ENCODE peak calls at places on chromosomes 13 and 19, in eight cellular contexts. A is BJ, C is esophagus squamous epithelium, N is coronary artery, T is left ventricle myocardium inferior, X is IMR-90, D is AG09319, U is fibroblast of the aortic adventitia. B is an unnamed sample.

GRCh38 chr19:34996978-34997640 is 3.0 kb upstream of the GRAMD1A start:
- DNase-seq in A (no peak), C (no peak), N (no peak), T (no peak), X (no peak), D (no peak), U (no peak), B (no peak)

GRCh38 chr13:28751210-28751935 is 32.6 kb upstream of the SLC46A3 start:
- DNase-seq in A (no peak), C (no peak), N (no peak), T (no peak), X (no peak), D (no peak), U (peak), B (no peak)

GRCh38 chr13:32977321-32977720 is 38.9 kb upstream of the KL start:
- DNase-seq in A (no peak), C (no peak), N (no peak), T (no peak), X (no peak), D (no peak), U (no peak), B (no peak)

GRCh38 chr13:25112856-25113255 is 16.9 kb downstream of the PABPC3 start:
- DNase-seq in A (no peak), C (no peak), N (no peak), T (no peak), X (no peak), D (no peak), U (no peak), B (no peak)

GRCh38 chr19:49436381-49437017 is 4.8 kb downstream of the SLC17A7 start:
- DNase-seq in A (no peak), C (no peak), N (no peak), T (no peak), X (no peak), D (no peak), U (no peak), B (peak)

GRCh38 chr19:17616961-17617806 is 61.7 kb downstream of the COLGALT1 start:
- DNase-seq in A (no peak), C (no peak), N (no peak), T (no peak), X (peak), D (no peak), U (no peak), B (no peak)

GRCh38 chr19:33132425-33132824 is 511 bp downstream of the WDR88 start:
- DNase-seq in A (no peak), C (no peak), N (no peak), T (no peak), X (no peak), D (no peak), U (no peak), B (no peak)

GRCh38 chr13:112693831-112694497 is 4.1 kb downstream of the ATP11A start:
- DNase-seq in A (peak), C (no peak), N (peak), T (no peak), X (peak), D (peak), U (peak), B (no peak)

GRCh38 chr13:27922974-27923612 is 3.3 kb downstream of the PDX1 start:
- DNase-seq in A (no peak), C (no peak), N (no peak), T (no peak), X (no peak), D (no peak), U (no peak), B (no peak)

GRCh38 chr19:42003506-42004294 is 9.7 kb upstream of the ATP1A3 start:
- DNase-seq in A (no peak), C (no peak), N (peak), T (no peak), X (no peak), D (no peak), U (no peak), B (no peak)

GRCh38 chr13:90757127-90757680 is 590.3 kb upstream of the MIR17HG start:
- DNase-seq in A (no peak), C (no peak), N (no peak), T (no peak), X (no peak), D (no peak), U (no peak), B (no peak)

GRCh38 chr19:40507892-40508291 is 41.1 kb downstream of the SPTBN4 start:
- DNase-seq in A (no peak), C (no peak), N (no peak), T (no peak), X (no peak), D (no peak), U (no peak), B (no peak)

GRCh38 chr19:47756953-47757608 is 11.7 kb downstream of the NOP53 start:
- DNase-seq in A (no peak), C (no peak), N (no peak), T (no peak), X (no peak), D (no peak), U (no peak), B (no peak)

GRCh38 chr13:28459911-28460310 is 35.0 kb downstream of the FLT1 start:
- DNase-seq in A (no peak), C (no peak), N (no peak), T (no peak), X (no peak), D (no peak), U (no peak), B (no peak)

GRCh38 chr19:53157601-53158000 is 1.3 kb downstream of the ZNF347 start:
- DNase-seq in A (no peak), C (no peak), N (no peak), T (no peak), X (peak), D (no peak), U (peak), B (no peak)

GRCh38 chr13:45792827-45793303 is 58.7 kb downstream of the SIAH3 start:
- DNase-seq in A (no peak), C (no peak), N (peak), T (no peak), X (no peak), D (no peak), U (no peak), B (no peak)

GRCh38 chr19:4640247-4641000 is 1.1 kb downstream of the TNFAIP8L1 start:
- DNase-seq in A (no peak), C (no peak), N (no peak), T (no peak), X (no peak), D (no peak), U (no peak), B (no peak)

GRCh38 chr13:29861694-29862110 is 11.3 kb upstream of the UBL3 start:
- DNase-seq in A (peak), C (no peak), N (no peak), T (no peak), X (peak), D (no peak), U (peak), B (no peak)

GRCh38 chr19:14519860-14520407 is 1.7 kb upstream of the DNAJB1 start:
- DNase-seq in A (no peak), C (no peak), N (no peak), T (no peak), X (peak), D (no peak), U (peak), B (no peak)

GRCh38 chr19:42062381-42062780 is 7.6 kb downstream of the GRIK5 start:
- DNase-seq in A (no peak), C (no peak), N (no peak), T (no peak), X (no peak), D (no peak), U (no peak), B (no peak)

GRCh38 chr13:44333950-44334675 is 39.5 kb upstream of the SERP2 start:
- DNase-seq in A (no peak), C (no peak), N (no peak), T (no peak), X (no peak), D (no peak), U (no peak), B (no peak)

GRCh38 chr19:39275578-39275977 is 7.4 kb downstream of the IFNL2 start:
- DNase-seq in A (no peak), C (no peak), N (no peak), T (no peak), X (no peak), D (no peak), U (no peak), B (no peak)

GRCh38 chr13:46893820-46894533 is 2.9 kb downstream of the HTR2A start:
- DNase-seq in A (no peak), C (no peak), N (peak), T (peak), X (peak), D (no peak), U (peak), B (peak)

GRCh38 chr13:114071441-114071840 is 61.0 kb downstream of the RASA3 start:
- DNase-seq in A (no peak), C (no peak), N (no peak), T (no peak), X (no peak), D (no peak), U (no peak), B (no peak)

GRCh38 chr19:38425810-38426466 is at the start of gene RASGRP4:
- DNase-seq in A (no peak), C (no peak), N (no peak), T (peak), X (no peak), D (no peak), U (no peak), B (no peak)

GRCh38 chr13:38166121-38166520 is 183.5 kb upstream of the UFM1 start:
- DNase-seq in A (no peak), C (no peak), N (no peak), T (no peak), X (no peak), D (no peak), U (no peak), B (no peak)

GRCh38 chr13:38167164-38167822 is 182.4 kb upstream of the UFM1 start:
- DNase-seq in A (no peak), C (no peak), N (no peak), T (no peak), X (no peak), D (no peak), U (no peak), B (no peak)
- TF ChIP-seq CTCF in A (no peak), C (no peak), N (no peak), T (no peak), X (no peak), D (no peak), U (no peak), B (no peak)

GRCh38 chr19:3275068-3275582 is 50.7 kb downstream of the CELF5 start:
- DNase-seq in A (no peak), C (no peak), N (no peak), T (no peak), X (no peak), D (no peak), U (no peak), B (no peak)
- TF ChIP-seq CTCF in A (no peak), C (no peak), N (no peak), T (no peak), X (peak), D (peak), U (peak), B (no peak)

GRCh38 chr19:30733826-30734550 is 361.8 kb downstream of the ZNF536 start:
- DNase-seq in A (no peak), C (no peak), N (no peak), T (no peak), X (no peak), D (no peak), U (no peak), B (no peak)
- TF ChIP-seq CTCF in A (no peak), C (no peak), N (no peak), T (peak), X (no peak), D (peak), U (no peak), B (no peak)

GRCh38 chr13:52393572-52394357 is 12.2 kb downstream of the THSD1 start:
- DNase-seq in A (no peak), C (no peak), N (no peak), T (no peak), X (no peak), D (no peak), U (no peak), B (no peak)

GRCh38 chr13:52395704-52396103 is 10.3 kb downstream of the THSD1 start:
- DNase-seq in A (no peak), C (no peak), N (no peak), T (no peak), X (no peak), D (no peak), U (no peak), B (no peak)

GRCh38 chr13:52405369-52405766 is 604 bp downstream of the THSD1 start:
- DNase-seq in A (no peak), C (no peak), N (no peak), T (no peak), X (no peak), D (no peak), U (peak), B (no peak)

GRCh38 chr13:52399037-52399436 is 6.9 kb downstream of the THSD1 start:
- DNase-seq in A (no peak), C (no peak), N (no peak), T (no peak), X (no peak), D (no peak), U (no peak), B (no peak)

DNA sequence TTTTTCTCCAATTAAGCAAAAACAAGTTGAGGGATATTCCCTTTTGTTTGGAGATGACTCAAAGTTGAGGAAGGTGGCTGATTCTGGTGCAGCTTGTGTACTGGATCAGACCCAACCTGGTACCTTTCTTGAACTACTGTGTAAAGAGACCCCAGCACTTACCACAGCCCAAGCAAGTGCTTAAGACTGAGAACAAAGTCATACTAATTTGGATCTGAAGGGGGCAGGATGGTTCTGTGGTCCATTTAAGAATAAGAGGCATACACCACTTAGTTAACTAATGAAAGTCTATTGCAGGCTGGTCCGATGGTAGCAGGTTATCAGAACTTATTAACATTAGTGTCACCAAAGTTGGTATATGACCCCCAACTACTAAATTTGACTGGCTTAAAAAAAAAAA is 6.3 kb downstream of the THSD1 start:
- DNase-seq in A (no peak), C (no peak), N (no peak), T (no peak), X (peak), D (no peak), U (peak), B (no peak)
- TF ChIP-seq CTCF in A (peak), C (no peak), N (no peak), T (peak), X (peak), D (no peak), U (peak), B (no peak)

GRCh38 chr13:93116809-93117208 is 109.8 kb upstream of the GPC6 start:
- DNase-seq in A (no peak), C (no peak), N (no peak), T (no peak), X (no peak), D (no peak), U (no peak), B (no peak)
- TF ChIP-seq CTCF in A (no peak), C (no peak), N (no peak), T (no peak), X (no peak), D (no peak), U (no peak), B (no peak)

GRCh38 chr13:51222510-51223283 is 499 bp downstream of the FAM124A start:
- DNase-seq in A (no peak), C (no peak), N (no peak), T (no peak), X (no peak), D (no peak), U (no peak), B (no peak)
- TF ChIP-seq CTCF in A (peak), C (no peak), N (no peak), T (no peak), X (no peak), D (peak), U (peak), B (no peak)

GRCh38 chr13:101309014-101309619 is 107.2 kb downstream of the NALCN start:
- DNase-seq in A (peak), C (no peak), N (no peak), T (no peak), X (peak), D (peak), U (peak), B (no peak)
- TF ChIP-seq CTCF in A (no peak), C (no peak), N (no peak), T (no peak), X (no peak), D (no peak), U (no peak), B (no peak)

B was measured in mesothelial cell of epicardium.